ENCODE peak calls at places on chromosomes 16 and 17, in four cellular contexts. W is adipocyte, F is body of pancreas, C is choroid plexus epithelial cell. R is an unnamed sample.

GRCh38 chr16:68088130-68088972 is 3.2 kb downstream of the NFATC3 start:
- DNase-seq in W (no peak), F (no peak), C (no peak), R (no peak)

GRCh38 chr17:59669411-59669810 is 37.8 kb downstream of the PTRH2 start:
- DNase-seq in W (no peak), F (no peak), C (no peak), R (no peak)

GRCh38 chr17:39064374-39064773 is 87.1 kb downstream of the PLXDC1 start:
- DNase-seq in W (peak; percentile 41), F (no peak), C (peak; percentile 14), R (peak; percentile 35)

GRCh38 chr17:77317091-77317519 is 176.3 kb downstream of the SEC14L1 start:
- DNase-seq in W (no peak), F (no peak), C (peak; percentile 30), R (no peak)

GRCh38 chr17:55004484-55004883 is 35.9 kb downstream of the STXBP4 start:
- DNase-seq in W (no peak), F (no peak), C (no peak), R (no peak)

GRCh38 chr16:9850716-9851115 is 331.5 kb downstream of the GRIN2A start:
- DNase-seq in W (no peak), F (no peak), C (no peak), R (no peak)

GRCh38 chr16:85251225-85251760 is 139.0 kb upstream of the CIBAR2 start:
- DNase-seq in W (no peak), F (no peak), C (no peak), R (no peak)

GRCh38 chr17:16551878-16552636 is 16.9 kb downstream of the ZNF287 start:
- DNase-seq in W (no peak), F (no peak), C (no peak), R (no peak)

GRCh38 chr17:30576326-30576861 is 99.2 kb downstream of the GOSR1 start:
- DNase-seq in W (no peak), F (no peak), C (no peak), R (no peak)

GRCh38 chr16:76386784-76387183 is 109.6 kb downstream of the CNTNAP4 start:
- DNase-seq in W (peak; percentile 48), F (no peak), C (peak; percentile 2), R (peak; percentile 94)

GRCh38 chr17:1573932-1574696 is 11.5 kb upstream of the PITPNA start:
- DNase-seq in W (peak; percentile 93), F (peak; percentile 91), C (peak; percentile 82), R (peak; percentile 83)

GRCh38 chr16:83742520-83742919 is 65.3 kb upstream of the HSBP1 start:
- DNase-seq in W (no peak), F (no peak), C (no peak), R (no peak)

GRCh38 chr16:83742076-83742475 is 65.7 kb upstream of the HSBP1 start:
- DNase-seq in W (no peak), F (no peak), C (no peak), R (no peak)

GRCh38 chr16:83743241-83743640 is 64.5 kb upstream of the HSBP1 start:
- DNase-seq in W (no peak), F (no peak), C (no peak), R (no peak)

GRCh38 chr16:83744521-83744981 is 63.2 kb upstream of the HSBP1 start:
- DNase-seq in W (peak; percentile 28), F (no peak), C (peak; percentile 10), R (no peak)

DNA sequence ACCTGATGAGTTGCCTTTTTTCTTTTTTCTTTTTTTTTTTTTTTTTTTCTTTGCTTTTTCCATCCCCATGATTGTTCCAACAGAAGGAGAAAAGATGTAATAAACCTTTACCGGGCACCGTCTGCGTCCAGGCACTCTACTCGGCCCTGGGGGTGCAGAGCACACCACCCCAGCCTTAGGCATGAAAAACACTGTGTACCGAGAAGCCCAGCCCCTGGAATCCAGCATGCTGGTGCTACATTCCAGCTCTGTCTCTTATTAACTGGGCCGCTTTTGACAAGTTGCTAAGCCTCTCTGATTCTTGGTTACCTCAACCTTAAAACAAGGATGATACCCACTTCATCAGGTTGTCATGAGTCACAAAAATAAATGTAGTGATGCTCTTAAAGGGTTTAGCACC is 64.1 kb upstream of the HSBP1 start:
- DNase-seq in W (no peak), F (no peak), C (no peak), R (no peak)
- H3K4me3 ChIP-seq in W (no peak overlapping the region), F (no peak overlapping the region), C (no peak overlapping the region), R (no peak overlapping the region)

GRCh38 chr17:75154195-75155106 is at the start of gene JPT1:
- DNase-seq in W (peak; percentile 100), F (peak; percentile 99), C (peak; percentile 99), R (peak; percentile 99)

GRCh38 chr17:75153854-75154194 is 488 bp downstream of the JPT1 start:
- DNase-seq in W (peak; percentile 56), F (peak; percentile 23), C (no peak), R (no peak)

GRCh38 chr17:75152971-75153853 is 1.1 kb downstream of the JPT1 start:
- DNase-seq in W (peak; percentile 50), F (peak; percentile 23), C (peak; percentile 33), R (peak; percentile 24)

GRCh38 chr17:75151893-75152292 is 2.4 kb downstream of the JPT1 start:
- DNase-seq in W (no peak), F (no peak), C (no peak), R (peak; percentile 9)

GRCh38 chr17:75152523-75152922 is 1.8 kb downstream of the JPT1 start:
- DNase-seq in W (peak; percentile 36), F (no peak), C (no peak), R (peak; percentile 11)
- H3K4me3 ChIP-seq in W (peak overlapping the region; percentile 94), F (no peak overlapping the region), C (peak overlapping the region; percentile 89), R (peak overlapping the region; percentile 86)

GRCh38 chr17:41919840-41920579 is 1.3 kb upstream of the ACLY start:
- DNase-seq in W (peak; percentile 49), F (peak; percentile 23), C (peak; percentile 35), R (peak; percentile 49)
- H3K4me3 ChIP-seq in W (peak overlapping the region; percentile 62), F (no peak overlapping the region), C (no peak overlapping the region), R (no peak overlapping the region)

DNA sequence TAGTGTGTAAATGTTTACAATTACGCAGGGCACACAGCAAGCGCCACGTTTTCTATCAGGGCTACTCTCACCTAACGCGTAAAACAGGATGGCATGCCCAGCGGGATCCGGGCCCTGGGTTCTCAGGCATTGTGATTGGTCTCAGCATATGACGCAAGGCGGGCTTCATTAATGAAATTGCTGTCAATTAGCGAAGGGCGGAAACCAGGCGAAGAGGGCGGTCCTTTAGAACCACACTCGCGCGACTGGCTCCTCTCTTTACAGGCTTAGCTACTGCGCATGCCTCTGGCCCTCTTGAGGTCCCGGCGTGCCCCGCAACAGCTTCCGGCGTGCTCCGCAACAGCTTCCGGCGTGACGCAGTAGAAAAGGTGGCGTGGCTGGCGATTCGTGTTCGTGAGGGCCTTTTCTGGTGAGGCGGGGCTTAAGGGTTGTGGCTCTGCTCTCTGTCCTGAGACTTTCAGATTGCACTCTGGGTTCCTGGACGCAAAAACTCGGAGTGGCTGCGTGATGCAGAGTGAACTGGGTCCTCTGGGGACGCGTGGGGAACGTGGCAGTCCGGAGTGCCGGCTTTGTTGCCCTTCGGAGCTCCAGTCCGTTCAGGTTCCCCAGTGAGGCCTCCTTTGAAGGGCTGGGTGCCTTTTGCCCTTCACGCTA is 9.2 kb downstream of the OR2C1 start:
- DNase-seq in W (peak; percentile 98), F (peak; percentile 84), C (peak; percentile 98), R (peak; percentile 94)
- H3K4me3 ChIP-seq in W (peak overlapping the region; percentile 91), F (no peak overlapping the region), C (peak overlapping the region; percentile 71), R (peak overlapping the region; percentile 69)

GRCh38 chr17:43530303-43531081 is 15.6 kb downstream of the ETV4 start:
- DNase-seq in W (peak; percentile 82), F (peak; percentile 90), C (peak; percentile 90), R (peak; percentile 92)

GRCh38 chr17:43531955-43532354 is 14.2 kb downstream of the ETV4 start:
- DNase-seq in W (no peak), F (no peak), C (no peak), R (no peak)

GRCh38 chr17:43529977-43530302 is 16.2 kb downstream of the ETV4 start:
- DNase-seq in W (no peak), F (no peak), C (no peak), R (no peak)

GRCh38 chr17:43532581-43532980 is 13.6 kb downstream of the ETV4 start:
- DNase-seq in W (no peak), F (no peak), C (no peak), R (no peak)

GRCh38 chr17:43531082-43531378 is 15.1 kb downstream of the ETV4 start:
- DNase-seq in W (no peak), F (no peak), C (no peak), R (no peak)
- H3K4me3 ChIP-seq in W (no peak overlapping the region), F (no peak overlapping the region), C (peak overlapping the region; percentile 32), R (no peak overlapping the region)

GRCh38 chr16:66936889-66937554 is 1.7 kb downstream of the CES2 start:
- DNase-seq in W (no peak), F (no peak), C (no peak), R (no peak)
- H3K4me3 ChIP-seq in W (peak overlapping the region; percentile 100), F (no peak overlapping the region), C (no peak overlapping the region), R (no peak overlapping the region)

GRCh38 chr16:88781140-88782077 is 3.6 kb downstream of the PIEZO1 start:
- DNase-seq in W (no peak), F (no peak), C (no peak), R (no peak)
- H3K4me3 ChIP-seq in W (peak overlapping the region; percentile 89), F (no peak overlapping the region), C (no peak overlapping the region), R (no peak overlapping the region)

DNA sequence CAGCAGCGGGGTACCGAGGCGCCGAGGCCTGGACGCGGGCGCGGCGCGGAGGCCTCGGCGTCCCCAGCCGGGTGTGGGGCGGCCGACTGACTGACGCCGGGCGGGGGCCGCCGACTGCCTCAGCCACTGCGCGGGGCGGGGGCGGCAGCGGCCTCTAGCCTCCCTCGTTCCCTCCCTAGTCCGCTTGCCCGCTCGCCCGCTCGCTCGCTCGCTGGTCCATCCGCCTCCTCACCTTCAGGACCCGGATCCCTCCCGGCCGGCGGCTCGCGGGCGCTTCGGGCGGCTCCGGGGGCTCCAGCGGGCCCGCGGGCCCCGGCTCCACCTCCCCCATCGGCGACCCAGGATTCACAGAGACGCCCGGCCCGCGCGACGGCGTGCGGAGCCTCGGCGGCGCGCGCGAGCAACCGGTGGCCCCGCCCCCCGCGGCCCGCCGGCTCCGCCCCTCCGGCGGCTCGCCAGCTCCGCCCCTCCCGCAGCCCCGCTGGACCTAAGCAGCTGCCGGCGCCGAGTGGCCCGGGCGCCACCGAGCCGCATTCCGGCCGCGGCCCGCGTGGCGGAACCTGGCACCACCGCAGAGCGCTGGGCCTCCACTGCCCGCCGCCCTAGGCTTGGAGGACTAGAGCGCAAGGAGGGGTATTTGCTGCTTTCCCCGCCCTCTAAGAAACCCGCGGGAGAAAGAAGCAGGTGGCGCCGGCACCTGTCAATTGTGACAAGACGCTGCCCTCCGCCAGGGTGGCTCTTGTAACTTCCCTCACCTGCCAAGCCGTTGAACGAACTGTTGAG is 773 bp downstream of the PHLPP2 start:
- DNase-seq in W (peak; percentile 92), F (peak; percentile 81), C (peak; percentile 50), R (peak; percentile 56)
- H3K4me3 ChIP-seq in W (peak overlapping the region; percentile 86), F (no peak overlapping the region), C (peak overlapping the region; percentile 82), R (peak overlapping the region; percentile 81)

GRCh38 chr17:75634376-75634740 is 1.1 kb downstream of the SMIM5 start:
- DNase-seq in W (no peak), F (no peak), C (no peak), R (no peak)
- H3K4me3 ChIP-seq in W (no peak overlapping the region), F (no peak overlapping the region), C (no peak overlapping the region), R (no peak overlapping the region)

GRCh38 chr16:5615868-5616642 is 518.5 kb upstream of the EEF2KMT start:
- DNase-seq in W (peak; percentile 3), F (peak; percentile 47), C (no peak), R (peak; percentile 2)
- H3K4me3 ChIP-seq in W (no peak overlapping the region), F (no peak overlapping the region), C (no peak overlapping the region), R (no peak overlapping the region)

R was measured in fibroblast of pulmonary artery.